ENCODE peak calls at places on chromosome 6, in six cellular contexts. V is H1, D is HCT116, R is K562, M is HepG2, E is GM12878. W is an unnamed sample. For H3K4me1, the result is how much of the 10 kb centered on the place peaks cover.

GRCh38 chr6:126937426-126937825 is 181.0 kb upstream of the RSPO3 start:
- DNase-seq in V (no peak), D (no peak), R (no peak), M (no peak), E (no peak), W (no peak)

GRCh38 chr6:166998256-166999144 is 697 bp upstream of the CEP43 start:
- DNase-seq in V (peak), D (no peak), R (peak), M (no peak), E (no peak), W (no peak)

GRCh38 chr6:90646936-90647335 is 60.1 kb upstream of the MAP3K7 start:
- DNase-seq in V (no peak), D (no peak), R (no peak), M (no peak), E (no peak), W (no peak)

GRCh38 chr6:25635886-25636317 is 16.1 kb upstream of the SCGN start:
- DNase-seq in V (no peak), D (no peak), R (no peak), M (peak), E (no peak), W (no peak)

GRCh38 chr6:40706222-40706621 is 119.1 kb upstream of the LRFN2 start:
- DNase-seq in V (no peak), D (no peak), R (no peak), M (no peak), E (no peak), W (no peak)

GRCh38 chr6:170291271-170292110 is 613 bp upstream of the DLL1 start:
- DNase-seq in V (peak), D (no peak), R (no peak), M (no peak), E (no peak), W (peak)

GRCh38 chr6:11174245-11174616 is 58.2 kb downstream of the NEDD9 start:
- DNase-seq in V (no peak), D (no peak), R (no peak), M (no peak), E (no peak), W (no peak)

GRCh38 chr6:84094050-84094435 is 60.5 kb downstream of the MRAP2 start:
- DNase-seq in V (no peak), D (no peak), R (no peak), M (no peak), E (no peak), W (no peak)

GRCh38 chr6:144434308-144434990 is 149.3 kb downstream of the UTRN start:
- DNase-seq in V (no peak), D (no peak), R (peak), M (no peak), E (no peak), W (no peak)

GRCh38 chr6:25617997-25618396 is 34.0 kb upstream of the SCGN start:
- DNase-seq in V (no peak), D (no peak), R (no peak), M (no peak), E (no peak), W (no peak)

DNA sequence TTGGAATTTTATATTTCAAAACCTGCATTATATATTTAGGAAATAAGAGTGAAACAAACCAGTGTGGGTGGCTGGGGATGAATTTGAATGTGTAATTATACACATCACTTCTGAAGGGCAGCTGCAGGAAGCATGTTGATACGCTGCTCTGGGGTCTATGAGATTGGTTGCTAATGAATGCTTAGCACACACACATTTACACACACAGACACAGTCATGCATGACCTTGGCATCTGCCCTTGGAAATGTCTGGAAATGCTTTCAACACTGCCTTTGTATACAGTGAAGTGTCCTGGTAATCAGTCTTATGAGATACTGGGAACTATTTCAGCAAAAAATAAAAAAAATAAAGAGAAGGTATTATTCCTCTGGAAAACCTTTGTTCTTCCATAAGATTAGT is 83.4 kb downstream of the ELOVL4 start:
- DNase-seq in V (no peak), D (no peak), R (no peak), M (no peak), E (no peak), W (no peak)
- TF ChIP-seq ZNF274 in V (no peak), D (no peak), R (no peak), M (no peak), E (no peak), W (no peak)

DNA sequence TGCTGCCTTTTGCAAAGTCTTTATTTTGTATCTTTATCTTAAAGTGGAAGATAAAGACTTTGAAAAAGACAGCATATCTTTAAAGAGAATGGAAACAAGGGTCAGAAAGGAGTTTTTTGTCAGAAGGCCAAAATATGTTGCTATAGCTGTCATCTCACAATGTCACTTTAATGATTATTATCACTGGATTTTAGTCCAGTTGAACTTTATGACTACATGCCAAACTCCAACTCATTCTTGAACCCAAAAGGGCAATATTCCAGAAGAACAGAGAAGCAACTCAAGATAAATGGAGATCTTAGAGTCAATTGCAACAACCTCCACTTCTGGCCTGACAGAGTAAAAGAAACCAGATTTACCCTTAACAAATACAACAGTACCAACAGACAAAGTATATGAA is 47.3 kb upstream of the CLIC5 start:
- DNase-seq in V (no peak), D (no peak), R (no peak), M (no peak), E (no peak), W (no peak)
- TF ChIP-seq YY1 in V (no peak), D (no peak), R (no peak), M (no peak), E (no peak), W (no peak)

DNA sequence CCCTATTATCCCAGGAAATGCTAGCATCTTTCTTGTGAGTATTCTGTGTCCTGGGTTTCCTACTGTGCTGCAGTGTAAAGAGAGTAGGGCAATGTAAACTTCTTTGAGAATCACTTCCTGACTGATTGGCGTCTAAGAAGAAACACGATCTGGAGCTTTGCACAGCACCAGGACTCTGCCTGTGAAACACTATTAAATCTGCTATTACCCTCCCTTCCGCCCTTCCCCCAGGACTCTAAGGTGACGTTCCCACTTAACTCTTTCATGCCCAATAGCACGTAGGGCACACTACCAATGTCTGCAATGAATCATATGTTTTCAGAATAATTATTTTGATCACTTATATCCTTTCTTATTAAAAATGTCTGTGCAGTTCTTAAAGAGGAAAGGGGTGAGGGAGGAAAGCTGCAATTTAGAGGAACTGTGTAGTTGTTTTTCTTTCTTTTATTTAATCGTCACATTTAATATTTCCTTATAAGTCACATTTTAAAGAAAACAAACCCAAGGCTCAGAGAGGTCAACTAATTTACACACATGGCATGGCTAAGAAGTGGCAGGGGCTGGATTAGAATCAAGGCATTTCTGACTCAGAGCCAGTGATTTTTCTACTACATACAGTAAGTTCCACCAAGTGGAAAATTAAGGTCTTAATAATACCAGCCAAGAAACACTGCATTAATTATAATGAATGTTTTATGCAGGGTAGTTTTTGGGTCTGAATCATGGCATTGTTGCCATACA is 607.5 kb upstream of the CITED2 start:
- DNase-seq in V (no peak), D (peak), R (peak), M (no peak), E (no peak), W (no peak)
- H3K4me1 ChIP-seq in V (under half), D (under half), R (under half), M (under half), E (under half), W (under half)

GRCh38 chr6:33827546-33828451 is 24.0 kb upstream of the MLN start:
- DNase-seq in V (no peak), D (no peak), R (no peak), M (no peak), E (no peak), W (no peak)

GRCh38 chr6:33822575-33823395 is 19.0 kb upstream of the MLN start:
- DNase-seq in V (peak), D (peak), R (peak), M (peak), E (no peak), W (no peak)

GRCh38 chr6:33826537-33826936 is 22.7 kb upstream of the MLN start:
- DNase-seq in V (no peak), D (no peak), R (no peak), M (no peak), E (no peak), W (no peak)

GRCh38 chr6:33823806-33824205 is 20.0 kb upstream of the MLN start:
- DNase-seq in V (no peak), D (no peak), R (no peak), M (no peak), E (no peak), W (no peak)

DNA sequence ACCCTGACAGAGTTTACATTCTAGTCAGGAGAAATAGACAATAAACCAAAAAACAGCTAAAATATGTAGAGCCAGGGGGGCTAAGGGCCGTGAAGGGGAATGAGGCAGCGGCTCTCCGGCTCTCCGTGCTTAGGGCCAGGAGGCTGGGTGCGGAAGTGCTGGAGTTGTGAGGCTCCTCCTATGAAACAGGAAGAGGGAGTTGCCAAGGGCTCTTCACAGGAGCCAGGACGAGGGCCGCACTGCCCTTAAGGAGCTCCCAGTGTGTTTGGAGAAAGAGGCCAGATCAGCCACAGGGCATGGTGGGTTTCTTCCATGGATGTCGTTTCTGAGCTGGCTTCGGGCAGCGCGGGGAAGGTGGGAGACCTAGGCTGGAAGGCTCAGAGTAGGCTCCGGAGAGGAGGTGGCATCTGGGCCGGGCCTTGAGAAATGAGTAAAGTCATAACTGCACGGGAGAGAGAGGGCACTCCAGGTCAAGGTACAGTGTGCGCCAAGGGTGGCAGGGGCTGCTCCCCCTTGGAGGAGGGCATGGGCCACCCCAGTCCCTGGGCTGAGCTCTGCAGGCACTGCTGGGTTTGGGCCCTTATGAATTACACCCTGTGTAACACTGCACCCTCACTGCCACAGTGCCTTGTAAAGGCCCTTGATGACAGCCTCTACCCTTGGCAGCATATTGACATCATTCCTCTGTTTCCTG is 20.8 kb upstream of the MLN start:
- DNase-seq in V (no peak), D (peak), R (peak), M (no peak), E (no peak), W (no peak)
- TF ChIP-seq ZNF274 in V (no peak), D (no peak), R (no peak), M (no peak), E (no peak), W (no peak)

DNA sequence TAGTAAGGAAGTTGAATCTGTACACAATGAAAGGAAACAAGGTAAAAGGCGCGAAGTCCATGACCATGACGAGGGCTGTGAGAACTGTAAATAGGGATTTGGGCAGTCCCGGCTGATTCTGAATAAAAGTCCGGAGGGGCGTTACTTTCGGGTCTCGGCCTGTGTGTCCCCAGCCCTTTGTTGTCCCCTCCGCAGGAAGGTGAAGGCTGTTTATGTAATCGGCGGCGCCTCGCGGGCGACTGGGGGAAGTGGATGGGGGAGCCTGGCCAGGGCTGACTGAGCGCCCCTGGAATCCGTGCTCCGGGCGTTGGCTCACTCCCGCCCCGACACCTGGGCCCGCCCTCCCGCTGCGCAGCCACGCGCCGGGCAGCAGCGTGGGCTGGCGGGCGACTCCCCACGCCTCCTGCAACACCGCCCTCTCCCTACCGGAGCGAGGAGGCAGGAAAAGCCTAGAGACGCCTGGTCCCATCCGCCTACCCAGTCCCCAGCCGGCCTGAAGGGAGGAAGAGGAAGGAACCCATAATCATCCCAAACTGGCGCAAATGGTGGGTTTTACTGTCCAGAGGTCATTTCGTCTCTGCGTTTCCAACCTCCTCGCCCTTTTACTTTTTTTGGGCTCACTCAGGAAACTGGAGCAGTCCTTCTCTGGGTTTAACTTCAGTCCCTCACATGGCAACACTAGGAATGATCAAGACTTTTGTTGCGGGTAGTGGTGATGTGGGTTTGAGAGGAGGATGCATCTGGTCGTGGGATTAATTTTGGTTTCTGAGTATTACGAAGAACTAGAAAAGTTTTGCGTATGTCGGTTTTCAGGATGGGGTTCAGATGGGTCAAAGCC is 12.1 kb downstream of the TRIM31 start:
- DNase-seq in V (peak), D (no peak), R (no peak), M (peak), E (no peak), W (no peak)
- TF ChIP-seq YY1 in V (no peak), D (no peak), R (no peak), M (peak), E (no peak), W (no peak)

GRCh38 chr6:108796875-108797274 is 51.3 kb upstream of the ARMC2 start:
- DNase-seq in V (no peak), D (no peak), R (no peak), M (no peak), E (no peak), W (no peak)
- H3K4me1 ChIP-seq in V (under half), D (under half), R (under half), M (half or more), E (under half), W (under half)

GRCh38 chr6:12504325-12504966 is 212.1 kb upstream of the PHACTR1 start:
- DNase-seq in V (no peak), D (peak), R (peak), M (peak), E (peak), W (peak)
- TF ChIP-seq ZNF274 in V (no peak), D (no peak), R (no peak), M (no peak), E (no peak), W (no peak)

GRCh38 chr6:3961581-3962225 is 112.5 kb downstream of the FAM50B start:
- DNase-seq in V (no peak), D (no peak), R (no peak), M (no peak), E (no peak), W (no peak)

GRCh38 chr6:3963404-3963803 is 114.2 kb downstream of the FAM50B start:
- DNase-seq in V (no peak), D (no peak), R (no peak), M (no peak), E (no peak), W (no peak)

GRCh38 chr6:3962897-3963296 is 113.7 kb downstream of the FAM50B start:
- DNase-seq in V (no peak), D (no peak), R (no peak), M (no peak), E (no peak), W (no peak)

GRCh38 chr6:3966426-3966825 is 112.5 kb downstream of the FAM217A start:
- DNase-seq in V (no peak), D (no peak), R (no peak), M (no peak), E (no peak), W (no peak)

GRCh38 chr6:3965071-3965718 is 113.7 kb downstream of the FAM217A start:
- DNase-seq in V (no peak), D (no peak), R (no peak), M (no peak), E (no peak), W (no peak)
- TF ChIP-seq YY1 in V (no peak), D (no peak), R (no peak), M (no peak), E (no peak), W (no peak)

GRCh38 chr6:72760130-72760793 is 138.4 kb downstream of the KCNQ5 start:
- DNase-seq in V (no peak), D (no peak), R (no peak), M (no peak), E (no peak), W (no peak)
- H3K4me1 ChIP-seq in V (under half), D (under half), R (under half), M (under half), E (under half), W (under half)

DNA sequence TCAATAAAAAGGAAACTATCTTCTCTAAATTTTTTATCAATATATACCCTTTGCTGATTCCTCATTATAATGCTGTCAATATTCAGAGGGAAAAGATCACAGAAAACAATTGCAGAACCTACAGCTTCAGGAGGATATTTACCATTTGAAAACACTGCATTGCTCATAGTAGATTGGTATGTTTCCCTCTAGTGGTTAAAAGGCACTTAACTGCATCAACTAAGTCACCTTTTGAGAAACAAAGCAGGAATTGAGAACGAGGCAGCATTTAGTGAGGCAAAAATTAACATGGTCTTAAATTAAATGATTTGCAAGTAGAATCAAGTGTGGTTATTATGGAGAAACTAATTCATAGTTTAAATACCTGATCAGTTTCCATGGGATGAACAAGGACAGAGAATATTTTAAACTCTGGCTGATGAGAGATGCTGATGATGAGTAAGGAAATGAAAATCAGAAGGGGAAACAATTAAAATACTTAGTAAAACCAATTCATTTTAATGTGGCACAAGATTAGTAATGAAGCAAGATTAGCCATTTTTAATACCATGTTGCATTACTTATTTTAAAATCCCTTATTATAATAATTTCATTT is 642.1 kb downstream of the EPHA7 start:
- DNase-seq in V (no peak), D (no peak), R (no peak), M (peak), E (no peak), W (peak)
- TF ChIP-seq ZNF274 in V (no peak), D (no peak), R (no peak), M (no peak), E (no peak), W (no peak)